ENCODE peak calls at places on chromosome 14, in eight cellular contexts. T is ascending aorta; H is tibial nerve; S is WTC11; G is CD4-positive, alpha-beta T cell; J is foreskin fibroblast; Y is right lobe of liver; Z is fibroblast of pulmonary artery. B is an unnamed sample.

GRCh38 chr14:97894552-97894951 is 1097.4 kb downstream of the VRK1 start:
- DNase-seq in T (no peak), H (no peak), S (no peak), G (no peak), J (no peak), Y (no peak), Z (no peak), B (no peak)

GRCh38 chr14:93963692-93964091 is 12.7 kb downstream of the ASB2 start:
- DNase-seq in T (no peak), H (no peak), S (no peak), G (no peak), J (no peak), Y (no peak), Z (no peak), B (no peak)

GRCh38 chr14:100422556-100423420 is 99.6 kb downstream of the SLC25A47 start:
- DNase-seq in T (no peak), H (no peak), S (no peak), G (no peak), J (peak), Y (peak), Z (no peak), B (peak)

GRCh38 chr14:103110681-103111296 is 12.5 kb upstream of the TNFAIP2 start:
- DNase-seq in T (no peak), H (no peak), S (no peak), G (no peak), J (no peak), Y (no peak), Z (no peak), B (no peak)

GRCh38 chr14:53971501-53971900 is 14.9 kb upstream of the BMP4 start:
- DNase-seq in T (no peak), H (no peak), S (no peak), G (no peak), J (no peak), Y (no peak), Z (no peak), B (no peak)

GRCh38 chr14:23114669-23115491 is 4.2 kb downstream of the CEBPE start:
- DNase-seq in T (peak), H (no peak), S (no peak), G (no peak), J (peak), Y (no peak), Z (peak), B (peak)

GRCh38 chr14:92507174-92507768 is 6.3 kb upstream of the RIN3 start:
- DNase-seq in T (no peak), H (no peak), S (no peak), G (no peak), J (no peak), Y (no peak), Z (no peak), B (no peak)

GRCh38 chr14:91138511-91139359 is 24.9 kb downstream of the DGLUCY start:
- DNase-seq in T (no peak), H (no peak), S (peak), G (no peak), J (peak), Y (no peak), Z (peak), B (no peak)

GRCh38 chr14:55332654-55333570 is 61.7 kb downstream of the FBXO34 start:
- DNase-seq in T (no peak), H (no peak), S (no peak), G (no peak), J (no peak), Y (no peak), Z (no peak), B (no peak)

GRCh38 chr14:96962337-96962736 is 165.2 kb downstream of the VRK1 start:
- DNase-seq in T (no peak), H (no peak), S (no peak), G (no peak), J (no peak), Y (no peak), Z (no peak), B (no peak)

DNA sequence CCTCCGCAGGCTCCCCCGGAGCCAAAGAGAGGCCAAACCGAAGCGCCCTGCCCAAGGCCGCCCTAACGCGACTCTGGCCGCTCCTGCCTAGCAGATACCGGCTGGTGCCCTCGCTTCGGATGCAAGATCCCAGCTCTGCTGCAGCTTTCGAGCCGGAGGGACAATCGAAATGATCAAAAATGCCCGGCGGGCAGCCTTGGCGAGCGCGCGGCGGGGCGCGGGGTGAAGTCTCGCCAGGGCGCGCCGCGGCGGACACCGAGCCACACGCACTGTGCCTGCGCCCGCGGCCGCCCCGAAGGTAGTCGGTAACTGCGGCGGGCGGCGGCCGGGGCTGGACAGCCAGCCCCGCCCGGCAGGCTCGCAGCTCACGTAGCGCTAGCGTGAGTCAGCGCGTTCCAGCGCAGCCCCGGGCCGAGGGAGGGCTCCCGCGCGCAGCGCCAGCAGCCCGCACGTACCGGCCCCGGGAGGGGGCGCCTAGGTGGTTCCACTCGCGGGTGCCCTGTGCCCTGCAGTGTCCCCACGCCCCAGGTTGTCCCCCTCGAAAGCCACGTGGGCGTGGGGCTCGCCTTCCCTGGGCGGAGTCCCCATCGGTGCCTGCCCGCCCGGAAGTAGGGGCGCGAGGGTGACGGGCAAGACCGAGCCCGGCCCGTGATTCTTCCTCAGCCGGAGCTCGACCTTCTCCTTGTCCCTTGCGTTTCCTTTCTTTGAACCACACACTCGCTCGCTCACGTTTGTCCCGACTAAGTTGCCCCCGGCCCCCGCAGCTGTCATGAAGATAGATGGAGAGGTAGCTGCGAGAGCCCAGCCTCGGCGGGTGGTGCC is 109.3 kb upstream of the EGLN3 start:
- DNase-seq in T (peak), H (peak), S (peak), G (peak), J (peak), Y (peak), Z (peak), B (peak)
- TF ChIP-seq CTCF in T (peak), H (peak), S (no peak), G (no peak), J (peak), Y (no peak), Z (no peak), B (peak)

DNA sequence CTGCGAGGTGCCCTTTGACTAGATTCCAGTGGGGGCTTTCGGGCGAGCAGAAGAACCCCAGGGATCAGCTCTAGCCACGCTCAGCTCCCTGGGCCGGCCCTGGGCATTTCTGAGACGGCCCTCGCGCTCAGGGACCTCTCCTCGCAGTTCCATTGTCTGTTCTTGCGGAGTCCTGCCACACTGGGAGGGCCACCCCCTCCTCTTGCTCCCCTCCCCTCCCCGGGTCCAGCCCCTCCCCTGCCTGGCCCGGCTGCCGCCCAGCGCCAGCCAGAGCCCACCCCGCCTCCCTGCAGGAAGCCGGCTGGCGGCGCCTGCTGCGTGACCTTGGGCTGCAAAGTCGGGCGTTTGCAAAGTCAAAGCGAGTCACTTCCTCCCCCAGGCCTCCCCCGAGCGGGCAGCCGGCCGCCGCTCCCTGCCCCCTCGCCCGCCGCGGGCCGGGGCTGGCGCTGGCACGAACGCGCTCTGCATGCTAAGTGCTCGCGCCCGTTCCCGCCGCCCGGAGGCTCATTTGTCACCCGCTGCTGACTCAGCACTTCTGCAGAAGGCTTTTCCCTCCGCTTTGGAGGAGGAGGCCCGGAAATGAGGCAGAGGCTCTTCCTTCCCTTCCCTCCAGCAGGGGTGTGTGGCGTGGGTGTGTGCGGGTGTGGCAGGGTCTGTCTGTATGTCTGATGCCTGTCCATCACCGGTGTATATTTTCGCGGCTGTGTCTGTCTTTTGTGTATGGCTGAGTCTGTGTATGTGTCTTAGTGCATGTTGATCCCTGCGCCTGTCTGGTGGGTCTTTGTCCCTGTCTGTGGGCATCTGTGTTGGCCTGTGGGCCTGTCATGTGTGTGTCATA is 72.0 kb downstream of the IRF2BPL start:
- DNase-seq in T (peak), H (peak), S (peak), G (peak), J (peak), Y (peak), Z (peak), B (peak)
- TF ChIP-seq CTCF in T (no peak), H (peak), S (no peak), G (no peak), J (no peak), Y (peak), Z (no peak), B (no peak)

GRCh38 chr14:104895786-104896642 is 28.7 kb upstream of the PLD4 start:
- DNase-seq in T (no peak), H (no peak), S (no peak), G (no peak), J (no peak), Y (peak), Z (no peak), B (no peak)

GRCh38 chr14:104895207-104895785 is 29.4 kb upstream of the PLD4 start:
- DNase-seq in T (no peak), H (no peak), S (no peak), G (no peak), J (no peak), Y (peak), Z (no peak), B (no peak)

GRCh38 chr14:104893435-104894207 is 28.6 kb downstream of the CEP170B start:
- DNase-seq in T (no peak), H (no peak), S (peak), G (no peak), J (no peak), Y (peak), Z (no peak), B (no peak)

GRCh38 chr14:104892517-104893434 is 27.7 kb downstream of the CEP170B start:
- DNase-seq in T (no peak), H (no peak), S (peak), G (no peak), J (no peak), Y (peak), Z (no peak), B (no peak)

GRCh38 chr14:104894331-104895206 is 29.5 kb downstream of the CEP170B start:
- DNase-seq in T (no peak), H (no peak), S (no peak), G (no peak), J (no peak), Y (peak), Z (no peak), B (no peak)
- TF ChIP-seq CTCF in T (no peak), H (no peak), S (no peak), G (no peak), J (no peak), Y (no peak), Z (no peak), B (no peak)

DNA sequence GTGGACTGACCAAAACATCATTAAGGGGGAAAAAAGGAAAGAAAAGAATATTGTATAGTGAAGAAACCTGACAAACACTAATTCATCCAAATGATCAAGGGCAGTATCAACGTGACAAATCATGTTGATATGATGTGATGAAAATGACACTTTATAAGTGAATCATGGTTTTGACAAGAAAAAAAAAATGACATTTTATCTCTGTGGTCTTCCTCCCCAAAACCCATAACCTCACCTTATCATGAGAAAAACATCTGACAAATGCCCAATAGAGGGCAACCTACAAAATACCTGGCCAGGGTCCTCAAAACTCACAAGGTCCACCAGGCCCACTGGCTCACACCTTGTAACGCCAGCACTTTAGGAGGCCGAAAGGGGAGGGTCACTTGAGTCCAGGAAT is 13.8 kb downstream of the TMED10 start:
- DNase-seq in T (no peak), H (no peak), S (no peak), G (no peak), J (no peak), Y (no peak), Z (no peak), B (no peak)
- TF ChIP-seq CTCF in T (no peak), H (no peak), S (no peak), G (no peak), J (no peak), Y (no peak), Z (no peak), B (no peak)

GRCh38 chr14:72448212-72448611 is 445.7 kb downstream of the DPF3 start:
- DNase-seq in T (no peak), H (no peak), S (no peak), G (no peak), J (no peak), Y (no peak), Z (no peak), B (no peak)
- TF ChIP-seq CTCF in T (no peak), H (no peak), S (no peak), G (no peak), J (no peak), Y (no peak), Z (no peak), B (no peak)